ENCODE peak calls at places on chromosomes 3 and 15, in four cellular contexts. I is NCI-H524, Z is psoas muscle, K is GM04504. G is an unnamed sample.

GRCh38 chr3:123072152-123072551 is 5.3 kb downstream of the PDIA5 start:
- DNase-seq in I (no peak), Z (no peak), K (no peak), G (no peak)

GRCh38 chr3:98778383-98778782 is 15.2 kb downstream of the ST3GAL6 start:
- DNase-seq in I (no peak), Z (no peak), K (no peak), G (no peak)

GRCh38 chr3:178474526-178474925 is 61.7 kb upstream of the KCNMB2 start:
- DNase-seq in I (no peak), Z (no peak), K (no peak), G (no peak)

GRCh38 chr3:12148183-12148940 is 10.3 kb downstream of the TIMP4 start:
- DNase-seq in I (no peak), Z (peak), K (no peak), G (no peak)

GRCh38 chr3:99352811-99353210 is 285.6 kb upstream of the COL8A1 start:
- DNase-seq in I (no peak), Z (no peak), K (no peak), G (no peak)

GRCh38 chr3:86785381-86785780 is 205.6 kb downstream of the VGLL3 start:
- DNase-seq in I (no peak), Z (no peak), K (no peak), G (no peak)

GRCh38 chr3:172087827-172088580 is 48.6 kb downstream of the FNDC3B start:
- DNase-seq in I (no peak), Z (no peak), K (no peak), G (no peak)

GRCh38 chr15:33243393-33243792 is 48.9 kb upstream of the FMN1 start:
- DNase-seq in I (no peak), Z (no peak), K (no peak), G (no peak)

GRCh38 chr3:123467051-123467450 is 18.2 kb upstream of the ADCY5 start:
- DNase-seq in I (no peak), Z (no peak), K (no peak), G (no peak)

GRCh38 chr3:46293991-46294833 is 52.0 kb downstream of the CCR3 start:
- DNase-seq in I (no peak), Z (no peak), K (no peak), G (no peak)

GRCh38 chr3:45226206-45226915 is at the start of gene TMEM158:
- DNase-seq in I (no peak), Z (peak), K (no peak), G (peak)

GRCh38 chr15:35481992-35482391 is 64.0 kb downstream of the DPH6 start:
- DNase-seq in I (no peak), Z (no peak), K (peak), G (no peak)

GRCh38 chr3:23808525-23808924 is 2.8 kb downstream of the UBE2E1 start:
- DNase-seq in I (no peak), Z (no peak), K (no peak), G (no peak)

GRCh38 chr15:67049351-67050044 is 15.9 kb upstream of the SMAD3 start:
- DNase-seq in I (no peak), Z (no peak), K (no peak), G (peak)

GRCh38 chr15:42955518-42955917 is 34.9 kb upstream of the TTBK2 start:
- DNase-seq in I (no peak), Z (no peak), K (peak), G (no peak)

GRCh38 chr3:167691366-167691765 is 37.6 kb upstream of the WDR49 start:
- DNase-seq in I (no peak), Z (no peak), K (no peak), G (no peak)

GRCh38 chr15:98160236-98160635 is 199.7 kb downstream of the ARRDC4 start:
- DNase-seq in I (no peak), Z (no peak), K (no peak), G (no peak)

GRCh38 chr15:33032053-33032452 is 162.5 kb downstream of the FMN1 start:
- DNase-seq in I (no peak), Z (no peak), K (no peak), G (no peak)

GRCh38 chr15:90001062-90001682 is at the start of gene ZNF710:
- DNase-seq in I (peak), Z (peak), K (peak), G (no peak)

GRCh38 chr15:65653341-65653740 is 31.6 kb downstream of the SLC24A1 start:
- DNase-seq in I (no peak), Z (no peak), K (no peak), G (no peak)

GRCh38 chr15:69628256-69629093 is 175.9 kb downstream of the RPLP1 start:
- DNase-seq in I (no peak), Z (no peak), K (no peak), G (peak)

GRCh38 chr15:62257991-62258390 is 92.9 kb upstream of the C2CD4B start:
- DNase-seq in I (no peak), Z (no peak), K (no peak), G (no peak)

GRCh38 chr15:80780416-80781221 is 1.4 kb downstream of the CEMIP start:
- DNase-seq in I (no peak), Z (peak), K (no peak), G (no peak)

GRCh38 chr15:40289140-40289775 is 6.4 kb upstream of the ANKRD63 start:
- DNase-seq in I (no peak), Z (no peak), K (no peak), G (no peak)